ENCODE peak calls at places on chromosomes 3 and 15, in five cellular contexts. E, R, A, Y and T are unnamed samples.

GRCh38 chr15:66252411-66253295 is 897 bp downstream of the MEGF11 start:
- DNase-seq in E (peak; percentile 50), R (peak; percentile 50), A (peak; percentile 57), Y (peak; percentile 77), T (peak; percentile 84)

GRCh38 chr15:95872366-95872771 is 458.1 kb upstream of the NR2F2 start:
- DNase-seq in E (peak; percentile 64), R (no peak), A (no peak), Y (no peak), T (no peak)

GRCh38 chr15:25056484-25057429 is 102.0 kb downstream of the SNRPN start:
- DNase-seq in E (no peak), R (no peak), A (peak; percentile 6), Y (peak; percentile 26), T (peak; percentile 46)

GRCh38 chr3:101848326-101848725 is 988 bp upstream of the NFKBIZ start:
- DNase-seq in E (no peak), R (no peak), A (peak; percentile 54), Y (no peak), T (no peak)

GRCh38 chr3:4670352-4670751 is 177.2 kb downstream of the ITPR1 start:
- DNase-seq in E (no peak), R (no peak), A (no peak), Y (no peak), T (no peak)

GRCh38 chr15:89888214-89888804 is 5.5 kb downstream of the AP3S2 start:
- DNase-seq in E (peak; percentile 74), R (no peak), A (peak; percentile 60), Y (no peak), T (no peak)

GRCh38 chr15:40936709-40937666 is 7.8 kb downstream of the DLL4 start:
- DNase-seq in E (no peak), R (no peak), A (no peak), Y (no peak), T (no peak)

GRCh38 chr3:182848906-182849305 is 55.6 kb downstream of the ATP11B start:
- DNase-seq in E (no peak), R (no peak), A (no peak), Y (no peak), T (no peak)

GRCh38 chr3:153572654-153573053 is 410.6 kb downstream of the RAP2B start:
- DNase-seq in E (no peak), R (no peak), A (no peak), Y (no peak), T (no peak)

GRCh38 chr15:51277085-51277484 is 61.3 kb downstream of the CYP19A1 start:
- DNase-seq in E (no peak), R (no peak), A (no peak), Y (no peak), T (no peak)

GRCh38 chr15:37134699-37135131 is 34.4 kb upstream of the MEIS2 start:
- DNase-seq in E (peak; percentile 60), R (no peak), A (no peak), Y (no peak), T (no peak)

GRCh38 chr3:30673425-30674341 is 67.3 kb downstream of the TGFBR2 start:
- DNase-seq in E (no peak), R (no peak), A (no peak), Y (no peak), T (no peak)

GRCh38 chr3:101010316-101010715 is 17.1 kb upstream of the ABI3BP start:
- DNase-seq in E (peak; percentile 7), R (no peak), A (no peak), Y (no peak), T (no peak)

GRCh38 chr3:155102329-155102728 is 22.2 kb downstream of the MME start:
- DNase-seq in E (no peak), R (no peak), A (no peak), Y (no peak), T (no peak)

GRCh38 chr3:87057474-87057873 is 66.5 kb upstream of the VGLL3 start:
- DNase-seq in E (no peak), R (no peak), A (no peak), Y (no peak), T (no peak)

GRCh38 chr3:177145402-177145801 is 51.9 kb downstream of the TBL1XR1 start:
- DNase-seq in E (no peak), R (no peak), A (no peak), Y (no peak), T (no peak)

GRCh38 chr15:49088996-49089395 is 42.8 kb upstream of the SECISBP2L start:
- DNase-seq in E (no peak), R (no peak), A (no peak), Y (no peak), T (no peak)

GRCh38 chr3:134917631-134918030 is 122.6 kb downstream of the EPHB1 start:
- DNase-seq in E (no peak), R (no peak), A (no peak), Y (no peak), T (no peak)

GRCh38 chr15:63510548-63510940 is 6.2 kb downstream of the USP3 start:
- DNase-seq in E (no peak), R (no peak), A (no peak), Y (no peak), T (no peak)

GRCh38 chr3:52682016-52682415 is 3.7 kb downstream of the PBRM1 start:
- DNase-seq in E (peak; percentile 84), R (no peak), A (no peak), Y (no peak), T (no peak)

GRCh38 chr3:69051796-69052566 is at the start of gene TMF1:
- DNase-seq in E (peak; percentile 99), R (peak; percentile 98), A (peak; percentile 98), Y (peak; percentile 96), T (peak; percentile 99)

GRCh38 chr3:187242900-187243299 is 45.6 kb downstream of the RTP1 start:
- DNase-seq in E (no peak), R (no peak), A (no peak), Y (no peak), T (no peak)

GRCh38 chr3:117722856-117723255 is 1013.3 kb downstream of the TUSC7 start:
- DNase-seq in E (no peak), R (no peak), A (no peak), Y (no peak), T (no peak)

GRCh38 chr15:38647683-38648082 is 83.1 kb upstream of the RASGRP1 start:
- DNase-seq in E (peak; percentile 47), R (no peak), A (no peak), Y (no peak), T (no peak)

GRCh38 chr3:183553263-183554026 is 2.1 kb downstream of the KLHL6 start:
- DNase-seq in E (no peak), R (no peak), A (no peak), Y (no peak), T (no peak)

GRCh38 chr15:77519540-77519939 is 98.9 kb downstream of the HMG20A start:
- DNase-seq in E (no peak), R (no peak), A (no peak), Y (no peak), T (no peak)

GRCh38 chr15:49168026-49168425 is 2.0 kb upstream of the GALK2 start:
- DNase-seq in E (no peak), R (no peak), A (no peak), Y (no peak), T (no peak)

DNA sequence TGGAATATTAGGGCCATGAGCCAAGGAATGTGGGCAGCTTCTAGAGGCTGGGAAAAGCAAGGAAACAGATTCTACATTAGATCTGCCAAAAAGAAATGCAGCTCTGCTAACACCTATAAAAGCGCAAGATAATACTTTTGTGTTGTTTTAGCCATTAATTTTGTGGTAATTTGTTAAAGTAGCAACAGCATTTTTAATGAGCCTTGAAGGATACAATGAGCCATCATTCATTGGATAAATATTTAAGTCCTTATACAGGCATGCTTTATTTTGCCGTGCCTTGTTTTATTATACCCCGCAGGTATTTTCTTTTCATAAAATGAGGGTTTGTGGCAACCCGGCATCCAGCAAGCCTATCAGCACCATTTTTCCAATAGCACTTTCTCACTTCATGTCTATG is 15.0 kb downstream of the ARL14 start:
- DNase-seq in E (no peak), R (no peak), A (no peak), Y (no peak), T (no peak)
- H3K27ac ChIP-seq in E (no peak overlapping the region), R (no peak overlapping the region), A (no peak overlapping the region), Y (no peak overlapping the region), T (no peak overlapping the region)

DNA sequence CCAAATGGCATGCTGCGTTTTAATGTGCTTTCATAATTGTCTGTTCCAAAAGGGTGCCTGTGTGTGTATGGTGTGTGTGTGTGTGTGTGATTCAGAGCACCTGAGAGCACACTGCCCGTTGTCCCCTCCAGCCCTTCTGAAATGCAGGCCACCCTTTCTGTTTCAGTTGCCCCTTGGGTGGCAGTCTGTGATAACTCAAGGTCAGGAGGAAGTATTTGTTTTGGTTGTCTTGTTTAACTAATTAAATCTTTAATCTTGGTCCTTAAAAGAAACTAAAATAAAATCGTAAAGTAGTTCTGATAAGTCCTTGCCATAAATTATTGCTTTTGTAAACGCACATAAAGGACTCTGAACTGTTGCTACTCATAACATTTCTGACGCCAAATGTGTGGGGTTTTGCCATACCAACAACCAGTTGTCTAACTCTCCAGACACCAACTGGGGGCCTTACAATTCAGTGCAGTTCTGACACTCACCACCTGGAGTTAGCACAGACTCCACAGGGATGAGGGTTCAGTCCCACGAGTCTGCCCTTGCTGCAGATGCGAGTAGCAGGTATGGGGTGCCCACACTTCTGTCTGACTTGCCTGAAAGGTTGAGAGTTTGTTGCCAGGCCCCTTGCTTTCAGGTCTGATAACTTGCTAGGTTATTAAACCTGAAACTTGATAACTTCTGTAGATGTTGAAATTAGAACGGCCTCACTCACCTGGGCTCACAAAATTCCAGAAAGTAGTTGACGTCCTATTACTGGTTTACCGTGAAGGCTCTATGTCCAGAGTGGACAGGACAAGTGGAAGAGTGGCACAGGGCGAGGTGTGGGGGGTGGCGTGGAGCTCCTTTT is 157.3 kb downstream of the IGF1R start:
- DNase-seq in E (no peak), R (no peak), A (no peak), Y (no peak), T (no peak)
- TF ChIP-seq CTCF in E (peak; percentile 5), R (no peak), A (peak; percentile 27), Y (no peak), T (no peak)

DNA sequence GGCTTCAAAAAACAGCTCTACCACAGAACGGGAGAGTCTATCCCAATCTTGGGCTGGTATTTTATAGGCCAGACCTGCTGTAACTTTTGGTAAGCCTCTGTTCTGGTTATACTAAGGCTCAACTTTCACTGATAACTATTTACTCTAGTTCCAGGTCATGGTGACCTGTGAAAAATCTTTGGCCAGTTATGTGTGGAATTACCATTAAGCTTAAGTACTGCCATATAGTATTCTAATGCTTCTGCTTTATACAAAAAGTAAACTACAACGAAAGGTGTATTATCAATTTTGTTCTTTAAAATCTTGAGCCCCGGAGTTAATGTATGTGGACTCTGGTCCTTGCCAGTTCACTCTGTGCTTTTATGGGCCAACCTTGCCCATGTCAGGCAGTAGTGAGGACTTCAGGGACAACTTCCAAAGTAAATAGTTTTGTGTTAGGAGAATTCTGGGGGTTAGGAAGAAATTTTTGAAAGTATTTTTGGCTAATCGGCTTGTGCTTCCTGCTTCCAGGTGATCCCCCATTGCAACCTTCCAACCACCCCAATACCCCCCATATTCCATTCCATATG is 6.4 kb downstream of the SIAH2 start:
- DNase-seq in E (no peak), R (no peak), A (peak; percentile 56), Y (no peak), T (no peak)
- H3K4me3 ChIP-seq in E (no peak overlapping the region), R (peak overlapping the region; percentile 11), A (no peak overlapping the region), Y (no peak overlapping the region), T (no peak overlapping the region)

GRCh38 chr3:354433-354832 is 157.9 kb downstream of the CHL1 start:
- DNase-seq in E (peak; percentile 38), R (no peak), A (peak; percentile 31), Y (no peak), T (no peak)

GRCh38 chr3:350978-351377 is 154.4 kb downstream of the CHL1 start:
- DNase-seq in E (no peak), R (no peak), A (no peak), Y (no peak), T (no peak)

GRCh38 chr3:355622-356021 is 159.1 kb downstream of the CHL1 start:
- DNase-seq in E (no peak), R (no peak), A (no peak), Y (no peak), T (no peak)

GRCh38 chr3:352599-352998 is 156.0 kb downstream of the CHL1 start:
- DNase-seq in E (no peak), R (no peak), A (no peak), Y (no peak), T (no peak)

GRCh38 chr3:353191-353739 is 156.7 kb downstream of the CHL1 start:
- DNase-seq in E (no peak), R (no peak), A (no peak), Y (no peak), T (no peak)
- H3K27ac ChIP-seq in E (no peak overlapping the region), R (no peak overlapping the region), A (no peak overlapping the region), Y (no peak overlapping the region), T (no peak overlapping the region)